ENCODE peak calls at places on chromosomes 4 and X, in six cellular contexts. One of them, this sample, is unnamed.

GRCh38 chr4:41172772-41173171 is 41.6 kb downstream of the APBB2 start:
- DNase-seq in keratinocyte: no peak
- DNase-seq in T-cell: no peak
- DNase-seq in ureter: no peak
- DNase-seq in NCI-H1694: no peak
- DNase-seq in tibial nerve: no peak
- DNase-seq in this sample: no peak

GRCh38 chr4:65623509-65623908 is 46.8 kb downstream of the EPHA5 start:
- DNase-seq in keratinocyte: no peak
- DNase-seq in T-cell: no peak
- DNase-seq in ureter: no peak
- DNase-seq in NCI-H1694: peak
- DNase-seq in tibial nerve: no peak
- DNase-seq in this sample: no peak

GRCh38 chrX:30283456-30284200 is 25.6 kb downstream of the NR0B1 start:
- DNase-seq in keratinocyte: peak
- DNase-seq in T-cell: no peak
- DNase-seq in ureter: no peak
- DNase-seq in NCI-H1694: no peak
- DNase-seq in tibial nerve: no peak
- DNase-seq in this sample: no peak

GRCh38 chr4:185587444-185588161 is 52.3 kb upstream of the PDLIM3 start:
- DNase-seq in keratinocyte: no peak
- DNase-seq in T-cell: peak
- DNase-seq in ureter: no peak
- DNase-seq in NCI-H1694: no peak
- DNase-seq in tibial nerve: no peak
- DNase-seq in this sample: no peak

GRCh38 chr4:84814100-84814750 is 152.3 kb downstream of the WDFY3 start:
- DNase-seq in keratinocyte: no peak
- DNase-seq in T-cell: no peak
- DNase-seq in ureter: no peak
- DNase-seq in NCI-H1694: no peak
- DNase-seq in tibial nerve: no peak
- DNase-seq in this sample: no peak

GRCh38 chrX:46485897-46486296 is 59.3 kb downstream of the ZNF674 start:
- DNase-seq in keratinocyte: no peak
- DNase-seq in T-cell: peak
- DNase-seq in ureter: no peak
- DNase-seq in NCI-H1694: no peak
- DNase-seq in tibial nerve: no peak
- DNase-seq in this sample: no peak

GRCh38 chrX:17617794-17618193 is 119.5 kb upstream of the SCML1 start:
- DNase-seq in keratinocyte: no peak
- DNase-seq in T-cell: no peak
- DNase-seq in ureter: no peak
- DNase-seq in NCI-H1694: peak
- DNase-seq in tibial nerve: no peak
- DNase-seq in this sample: no peak

GRCh38 chr4:123415977-123416376 is 19.4 kb downstream of the SPRY1 start:
- DNase-seq in keratinocyte: no peak
- DNase-seq in T-cell: no peak
- DNase-seq in ureter: no peak
- DNase-seq in NCI-H1694: no peak
- DNase-seq in tibial nerve: no peak
- DNase-seq in this sample: no peak

GRCh38 chr4:184826315-184827266 is 823 bp upstream of the ACSL1 start:
- DNase-seq in keratinocyte: no peak
- DNase-seq in T-cell: peak
- DNase-seq in ureter: no peak
- DNase-seq in NCI-H1694: no peak
- DNase-seq in tibial nerve: no peak
- DNase-seq in this sample: no peak

GRCh38 chrX:67693928-67694327 is 150.1 kb downstream of the AR start:
- DNase-seq in keratinocyte: no peak
- DNase-seq in T-cell: no peak
- DNase-seq in ureter: no peak
- DNase-seq in NCI-H1694: no peak
- DNase-seq in tibial nerve: no peak
- DNase-seq in this sample: no peak

GRCh38 chr4:8379771-8380170 is 60.8 kb downstream of the ACOX3 start:
- DNase-seq in keratinocyte: no peak
- DNase-seq in T-cell: no peak
- DNase-seq in ureter: no peak
- DNase-seq in NCI-H1694: no peak
- DNase-seq in tibial nerve: no peak
- DNase-seq in this sample: no peak

GRCh38 chr4:143768007-143768591 is 67.6 kb upstream of the FREM3 start:
- DNase-seq in keratinocyte: no peak
- DNase-seq in T-cell: no peak
- DNase-seq in ureter: no peak
- DNase-seq in NCI-H1694: no peak
- DNase-seq in tibial nerve: no peak
- DNase-seq in this sample: no peak

GRCh38 chrX:103697687-103698086 is 11.2 kb upstream of the MORF4L2 start:
- DNase-seq in keratinocyte: no peak
- DNase-seq in T-cell: no peak
- DNase-seq in ureter: no peak
- DNase-seq in NCI-H1694: no peak
- DNase-seq in tibial nerve: no peak
- DNase-seq in this sample: no peak

GRCh38 chrX:38991656-38992558 is 190.6 kb downstream of the MID1IP1 start:
- DNase-seq in keratinocyte: peak
- DNase-seq in T-cell: no peak
- DNase-seq in ureter: no peak
- DNase-seq in NCI-H1694: no peak
- DNase-seq in tibial nerve: no peak
- DNase-seq in this sample: no peak

GRCh38 chr4:112411781-112412281 is 104.1 kb downstream of the NEUROG2 start:
- DNase-seq in keratinocyte: no peak
- DNase-seq in T-cell: no peak
- DNase-seq in ureter: no peak
- DNase-seq in NCI-H1694: no peak
- DNase-seq in tibial nerve: no peak
- DNase-seq in this sample: no peak

GRCh38 chrX:106144755-106145639 is 23.1 kb upstream of the PWWP3B start:
- DNase-seq in keratinocyte: no peak
- DNase-seq in T-cell: no peak
- DNase-seq in ureter: no peak
- DNase-seq in NCI-H1694: no peak
- DNase-seq in tibial nerve: no peak
- DNase-seq in this sample: no peak

GRCh38 chr4:6257243-6258025 is 12.2 kb upstream of the WFS1 start:
- DNase-seq in keratinocyte: no peak
- DNase-seq in T-cell: no peak
- DNase-seq in ureter: no peak
- DNase-seq in NCI-H1694: no peak
- DNase-seq in tibial nerve: no peak
- DNase-seq in this sample: no peak

GRCh38 chr4:119139316-119139715 is 3.7 kb downstream of the MYOZ2 start:
- DNase-seq in keratinocyte: no peak
- DNase-seq in T-cell: no peak
- DNase-seq in ureter: no peak
- DNase-seq in NCI-H1694: no peak
- DNase-seq in tibial nerve: no peak
- DNase-seq in this sample: no peak

GRCh38 chrX:47568656-47569295 is 7.8 kb downstream of the ARAF start:
- DNase-seq in keratinocyte: no peak
- DNase-seq in T-cell: peak
- DNase-seq in ureter: no peak
- DNase-seq in NCI-H1694: no peak
- DNase-seq in tibial nerve: no peak
- DNase-seq in this sample: no peak

GRCh38 chr4:100493756-100494155 is 24.1 kb downstream of the EMCN start:
- DNase-seq in keratinocyte: no peak
- DNase-seq in T-cell: no peak
- DNase-seq in ureter: no peak
- DNase-seq in NCI-H1694: no peak
- DNase-seq in tibial nerve: no peak
- DNase-seq in this sample: no peak

GRCh38 chr4:166670341-166670740 is 564.0 kb downstream of the SPOCK3 start:
- DNase-seq in keratinocyte: no peak
- DNase-seq in T-cell: no peak
- DNase-seq in ureter: no peak
- DNase-seq in NCI-H1694: no peak
- DNase-seq in tibial nerve: no peak
- DNase-seq in this sample: no peak

GRCh38 chr4:41912546-41912945 is 22.7 kb upstream of the TMEM33 start:
- DNase-seq in keratinocyte: no peak
- DNase-seq in T-cell: no peak
- DNase-seq in ureter: no peak
- DNase-seq in NCI-H1694: no peak
- DNase-seq in tibial nerve: no peak
- DNase-seq in this sample: no peak

GRCh38 chr4:82431026-82431745 is 796 bp downstream of the ENOPH1 start:
- DNase-seq in keratinocyte: no peak
- DNase-seq in T-cell: peak
- DNase-seq in ureter: peak
- DNase-seq in NCI-H1694: no peak
- DNase-seq in tibial nerve: no peak
- DNase-seq in this sample: peak

GRCh38 chrX:152913354-152913753 is 15.5 kb downstream of the ZNF185 start:
- DNase-seq in keratinocyte: no peak
- DNase-seq in T-cell: no peak
- DNase-seq in ureter: no peak
- DNase-seq in NCI-H1694: no peak
- DNase-seq in tibial nerve: no peak
- DNase-seq in this sample: no peak

GRCh38 chr4:176791591-176792347 is 953 bp downstream of the VEGFC start:
- DNase-seq in keratinocyte: no peak
- DNase-seq in T-cell: no peak
- DNase-seq in ureter: no peak
- DNase-seq in NCI-H1694: no peak
- DNase-seq in tibial nerve: no peak
- DNase-seq in this sample: no peak

GRCh38 chr4:78778530-78778929 is 2.4 kb downstream of the BMP2K start:
- DNase-seq in keratinocyte: no peak
- DNase-seq in T-cell: no peak
- DNase-seq in ureter: no peak
- DNase-seq in NCI-H1694: no peak
- DNase-seq in tibial nerve: no peak
- DNase-seq in this sample: no peak

GRCh38 chr4:112510468-112511293 is 5.3 kb downstream of the NEUROG2 start:
- DNase-seq in keratinocyte: no peak
- DNase-seq in T-cell: no peak
- DNase-seq in ureter: no peak
- DNase-seq in NCI-H1694: no peak
- DNase-seq in tibial nerve: no peak
- DNase-seq in this sample: no peak

GRCh38 chrX:110051559-110051958 is 48.6 kb downstream of the TMEM164 start:
- DNase-seq in keratinocyte: no peak
- DNase-seq in T-cell: no peak
- DNase-seq in ureter: no peak
- DNase-seq in NCI-H1694: no peak
- DNase-seq in tibial nerve: no peak
- DNase-seq in this sample: no peak

GRCh38 chr4:8689741-8690140 is 97.2 kb downstream of the CPZ start:
- DNase-seq in keratinocyte: no peak
- DNase-seq in T-cell: no peak
- DNase-seq in ureter: no peak
- DNase-seq in NCI-H1694: no peak
- DNase-seq in tibial nerve: no peak
- DNase-seq in this sample: no peak

GRCh38 chr4:169068423-169068822 is 58.4 kb upstream of the CBR4 start:
- DNase-seq in keratinocyte: no peak
- DNase-seq in T-cell: no peak
- DNase-seq in ureter: no peak
- DNase-seq in NCI-H1694: no peak
- DNase-seq in tibial nerve: no peak
- DNase-seq in this sample: no peak

GRCh38 chr4:147733614-147734344 is 1.9 kb downstream of the ARHGAP10 start:
- DNase-seq in keratinocyte: no peak
- DNase-seq in T-cell: no peak
- DNase-seq in ureter: no peak
- DNase-seq in NCI-H1694: no peak
- DNase-seq in tibial nerve: peak
- DNase-seq in this sample: no peak

GRCh38 chr4:110371016-110371795 is 104.7 kb upstream of the ENPEP start:
- DNase-seq in keratinocyte: no peak
- DNase-seq in T-cell: no peak
- DNase-seq in ureter: no peak
- DNase-seq in NCI-H1694: no peak
- DNase-seq in tibial nerve: no peak
- DNase-seq in this sample: no peak

GRCh38 chrX:40197071-40197470 is 99.3 kb upstream of the BCOR start:
- DNase-seq in keratinocyte: no peak
- DNase-seq in T-cell: no peak
- DNase-seq in ureter: no peak
- DNase-seq in NCI-H1694: no peak
- DNase-seq in tibial nerve: no peak
- DNase-seq in this sample: no peak

GRCh38 chrX:122906726-122907125 is 277.4 kb upstream of the GRIA3 start:
- DNase-seq in keratinocyte: no peak
- DNase-seq in T-cell: no peak
- DNase-seq in ureter: no peak
- DNase-seq in NCI-H1694: no peak
- DNase-seq in tibial nerve: no peak
- DNase-seq in this sample: no peak

GRCh38 chr4:28686618-28687017 is 1826.0 kb downstream of the STIM2 start:
- DNase-seq in keratinocyte: no peak
- DNase-seq in T-cell: no peak
- DNase-seq in ureter: no peak
- DNase-seq in NCI-H1694: no peak
- DNase-seq in tibial nerve: no peak
- DNase-seq in this sample: no peak

GRCh38 chr4:22129454-22130075 is 181.0 kb upstream of the KCNIP4 start:
- DNase-seq in keratinocyte: no peak
- DNase-seq in T-cell: no peak
- DNase-seq in ureter: no peak
- DNase-seq in NCI-H1694: peak
- DNase-seq in tibial nerve: no peak
- DNase-seq in this sample: no peak

GRCh38 chr4:8355864-8356565 is 84.5 kb downstream of the ACOX3 start:
- DNase-seq in keratinocyte: peak
- DNase-seq in T-cell: no peak
- DNase-seq in ureter: no peak
- DNase-seq in NCI-H1694: no peak
- DNase-seq in tibial nerve: no peak
- DNase-seq in this sample: no peak

GRCh38 chr4:45324381-45325111 is 598.2 kb upstream of the GNPDA2 start:
- DNase-seq in keratinocyte: no peak
- DNase-seq in T-cell: no peak
- DNase-seq in ureter: no peak
- DNase-seq in NCI-H1694: no peak
- DNase-seq in tibial nerve: no peak
- DNase-seq in this sample: no peak

GRCh38 chr4:42172921-42173320 is 20.5 kb upstream of the BEND4 start:
- DNase-seq in keratinocyte: no peak
- DNase-seq in T-cell: no peak
- DNase-seq in ureter: no peak
- DNase-seq in NCI-H1694: no peak
- DNase-seq in tibial nerve: no peak
- DNase-seq in this sample: no peak

This sample was measured in lung.